ENCODE peak calls at places on chromosomes 7 and 10, in ten cellular contexts. One of them, this sample, is unnamed.

GRCh38 chr10:88385601-88386203 is 197.4 kb downstream of the RNLS start:
- DNase-seq in esophagus squamous epithelium: peak; percentile 14
- DNase-seq in body of pancreas: peak; percentile 82
- DNase-seq in endothelial cell of umbilical vein: no peak
- DNase-seq in uterus: peak; percentile 30
- DNase-seq in heart left ventricle: no peak
- DNase-seq in stomach: peak; percentile 89
- DNase-seq in ovary: peak; percentile 16
- DNase-seq in right lobe of liver: peak; percentile 87
- DNase-seq in NB4: peak; percentile 92
- DNase-seq in this sample: peak; percentile 29

GRCh38 chr10:61284222-61284890 is 168.8 kb downstream of the TMEM26 start:
- DNase-seq in heart left ventricle: no peak
- DNase-seq in stomach: no peak
- DNase-seq in esophagus squamous epithelium: no peak
- DNase-seq in right lobe of liver: no peak
- DNase-seq in body of pancreas: no peak
- DNase-seq in ovary: no peak
- DNase-seq in endothelial cell of umbilical vein: peak; percentile 83
- DNase-seq in NB4: peak; percentile 57
- DNase-seq in uterus: no peak
- DNase-seq in this sample: no peak

GRCh38 chr10:109374215-109374614 is 549.1 kb downstream of the XPNPEP1 start:
- DNase-seq in ovary: no peak
- DNase-seq in NB4: no peak
- DNase-seq in esophagus squamous epithelium: no peak
- DNase-seq in stomach: no peak
- DNase-seq in body of pancreas: no peak
- DNase-seq in heart left ventricle: no peak
- DNase-seq in uterus: no peak
- DNase-seq in endothelial cell of umbilical vein: no peak
- DNase-seq in right lobe of liver: no peak
- DNase-seq in this sample: no peak

GRCh38 chr10:102776779-102777417 is 33.1 kb downstream of the WBP1L start:
- DNase-seq in ovary: peak; percentile 75
- DNase-seq in right lobe of liver: no peak
- DNase-seq in heart left ventricle: peak; percentile 94
- DNase-seq in stomach: peak; percentile 71
- DNase-seq in body of pancreas: peak; percentile 78
- DNase-seq in uterus: peak; percentile 80
- DNase-seq in endothelial cell of umbilical vein: peak; percentile 92
- DNase-seq in esophagus squamous epithelium: no peak
- DNase-seq in NB4: no peak
- DNase-seq in this sample: peak; percentile 15

GRCh38 chr7:158865462-158865922 is 9.1 kb downstream of the DYNC2I1 start:
- DNase-seq in right lobe of liver: peak; percentile 72
- DNase-seq in esophagus squamous epithelium: no peak
- DNase-seq in NB4: peak; percentile 69
- DNase-seq in ovary: no peak
- DNase-seq in stomach: no peak
- DNase-seq in heart left ventricle: no peak
- DNase-seq in endothelial cell of umbilical vein: peak; percentile 29
- DNase-seq in uterus: no peak
- DNase-seq in body of pancreas: no peak
- DNase-seq in this sample: no peak

GRCh38 chr7:30922596-30922995 is 10.9 kb downstream of the AQP1 start:
- DNase-seq in esophagus squamous epithelium: no peak
- DNase-seq in ovary: no peak
- DNase-seq in heart left ventricle: peak; percentile 26
- DNase-seq in stomach: peak; percentile 14
- DNase-seq in body of pancreas: peak; percentile 11
- DNase-seq in right lobe of liver: peak; percentile 36
- DNase-seq in endothelial cell of umbilical vein: no peak
- DNase-seq in uterus: no peak
- DNase-seq in NB4: no peak
- DNase-seq in this sample: no peak

GRCh38 chr10:119412244-119412750 is 130.2 kb downstream of the RGS10 start:
- DNase-seq in right lobe of liver: peak; percentile 74
- DNase-seq in stomach: peak; percentile 74
- DNase-seq in esophagus squamous epithelium: no peak
- DNase-seq in body of pancreas: peak; percentile 26
- DNase-seq in endothelial cell of umbilical vein: peak; percentile 50
- DNase-seq in NB4: no peak
- DNase-seq in uterus: peak; percentile 85
- DNase-seq in heart left ventricle: peak; percentile 80
- DNase-seq in ovary: peak; percentile 91
- DNase-seq in this sample: no peak

GRCh38 chr10:3740157-3740871 is 44.7 kb downstream of the KLF6 start:
- DNase-seq in body of pancreas: no peak
- DNase-seq in right lobe of liver: no peak
- DNase-seq in endothelial cell of umbilical vein: peak; percentile 38
- DNase-seq in heart left ventricle: no peak
- DNase-seq in uterus: no peak
- DNase-seq in NB4: no peak
- DNase-seq in ovary: no peak
- DNase-seq in esophagus squamous epithelium: no peak
- DNase-seq in stomach: no peak
- DNase-seq in this sample: no peak

GRCh38 chr10:81502677-81503359 is 372.2 kb upstream of the NRG3 start:
- DNase-seq in right lobe of liver: no peak
- DNase-seq in uterus: no peak
- DNase-seq in body of pancreas: no peak
- DNase-seq in esophagus squamous epithelium: no peak
- DNase-seq in endothelial cell of umbilical vein: no peak
- DNase-seq in NB4: no peak
- DNase-seq in ovary: no peak
- DNase-seq in heart left ventricle: no peak
- DNase-seq in stomach: no peak
- DNase-seq in this sample: no peak

GRCh38 chr7:44112231-44112996 is 8.3 kb downstream of the AEBP1 start:
- DNase-seq in endothelial cell of umbilical vein: no peak
- DNase-seq in esophagus squamous epithelium: no peak
- DNase-seq in NB4: no peak
- DNase-seq in body of pancreas: peak; percentile 31
- DNase-seq in heart left ventricle: peak; percentile 20
- DNase-seq in stomach: no peak
- DNase-seq in right lobe of liver: no peak
- DNase-seq in ovary: no peak
- DNase-seq in uterus: no peak
- DNase-seq in this sample: no peak
- TF ChIP-seq POLR2A in endothelial cell of umbilical vein: no peak
- TF ChIP-seq POLR2A in esophagus squamous epithelium: no peak
- TF ChIP-seq POLR2A in NB4: peak; percentile 22
- TF ChIP-seq POLR2A in body of pancreas: no peak
- TF ChIP-seq POLR2A in heart left ventricle: no peak
- TF ChIP-seq POLR2A in stomach: no peak
- TF ChIP-seq POLR2A in right lobe of liver: no peak
- TF ChIP-seq POLR2A in ovary: no peak
- TF ChIP-seq POLR2A in uterus: no peak
- TF ChIP-seq POLR2A in this sample: no peak

GRCh38 chr7:1159933-1160664 is at the start of gene ZFAND2A:
- DNase-seq in heart left ventricle: peak; percentile 99
- DNase-seq in ovary: peak; percentile 98
- DNase-seq in uterus: peak; percentile 98
- DNase-seq in esophagus squamous epithelium: peak; percentile 88
- DNase-seq in endothelial cell of umbilical vein: peak; percentile 99
- DNase-seq in right lobe of liver: peak; percentile 100
- DNase-seq in body of pancreas: peak; percentile 98
- DNase-seq in stomach: peak; percentile 99
- DNase-seq in NB4: peak; percentile 100
- DNase-seq in this sample: peak; percentile 100
- TF ChIP-seq POLR2A in heart left ventricle: peak; percentile 61
- TF ChIP-seq POLR2A in ovary: peak; percentile 61
- TF ChIP-seq POLR2A in uterus: peak; percentile 90
- TF ChIP-seq POLR2A in esophagus squamous epithelium: peak; percentile 86
- TF ChIP-seq POLR2A in endothelial cell of umbilical vein: peak; percentile 90
- TF ChIP-seq POLR2A in right lobe of liver: peak; percentile 90
- TF ChIP-seq POLR2A in body of pancreas: peak; percentile 88
- TF ChIP-seq POLR2A in stomach: no peak
- TF ChIP-seq POLR2A in NB4: peak; percentile 91
- TF ChIP-seq POLR2A in this sample: peak; percentile 86

DNA sequence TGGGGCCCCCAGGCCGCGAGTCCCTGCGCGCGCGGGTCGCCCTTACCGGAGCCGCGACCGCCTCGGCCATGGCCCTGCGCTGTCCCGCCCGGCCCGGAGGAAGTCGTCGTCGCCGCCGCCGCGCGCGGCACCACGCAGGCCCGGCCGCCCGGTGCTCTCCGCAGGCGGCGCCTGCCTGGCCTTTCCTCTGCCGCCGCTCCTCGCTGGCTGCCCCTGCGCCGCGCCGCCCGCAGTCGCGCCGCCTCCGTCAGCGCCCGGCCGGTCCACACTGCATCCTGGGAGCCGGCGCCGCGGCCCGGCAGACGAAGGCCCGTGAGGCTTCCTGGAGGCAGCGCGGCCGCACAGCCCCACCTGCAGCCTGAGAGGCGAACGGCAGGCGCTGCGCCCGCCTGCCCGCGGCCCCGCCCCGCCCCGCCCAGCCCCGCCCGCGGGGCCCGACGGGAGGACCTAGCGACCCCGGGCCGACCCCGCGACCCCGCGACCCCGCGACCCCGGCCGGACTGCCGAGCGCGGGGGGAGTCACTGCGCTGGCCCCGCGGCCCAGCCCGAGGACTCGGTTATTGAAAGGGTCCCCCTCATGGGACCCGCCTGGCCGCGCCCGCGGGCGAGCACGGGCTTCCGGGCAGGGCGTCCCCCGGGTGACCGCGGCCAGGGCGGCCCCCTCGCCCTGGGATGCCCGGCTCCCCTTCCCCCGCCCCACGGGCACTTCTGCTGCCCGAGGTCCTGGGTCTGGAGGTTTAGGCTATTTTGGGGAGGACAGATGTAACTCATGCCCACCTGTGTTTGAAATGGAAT is at the start of gene ZNF746:
- DNase-seq in NB4: peak; percentile 93
- DNase-seq in right lobe of liver: peak; percentile 87
- DNase-seq in endothelial cell of umbilical vein: peak; percentile 56
- DNase-seq in body of pancreas: peak; percentile 84
- DNase-seq in stomach: peak; percentile 88
- DNase-seq in uterus: peak; percentile 77
- DNase-seq in ovary: peak; percentile 65
- DNase-seq in esophagus squamous epithelium: peak; percentile 35
- DNase-seq in heart left ventricle: peak; percentile 85
- DNase-seq in this sample: peak; percentile 92
- TF ChIP-seq POLR2A in NB4: peak; percentile 64
- TF ChIP-seq POLR2A in right lobe of liver: peak; percentile 84
- TF ChIP-seq POLR2A in endothelial cell of umbilical vein: peak; percentile 65
- TF ChIP-seq POLR2A in body of pancreas: peak; percentile 25
- TF ChIP-seq POLR2A in stomach: no peak
- TF ChIP-seq POLR2A in uterus: no peak
- TF ChIP-seq POLR2A in ovary: peak; percentile 32
- TF ChIP-seq POLR2A in esophagus squamous epithelium: peak; percentile 47
- TF ChIP-seq POLR2A in heart left ventricle: no peak
- TF ChIP-seq POLR2A in this sample: peak; percentile 78

GRCh38 chr10:132418520-132419416 is 21.8 kb downstream of the PWWP2B start:
- DNase-seq in stomach: peak; percentile 92
- DNase-seq in ovary: no peak
- DNase-seq in esophagus squamous epithelium: no peak
- DNase-seq in endothelial cell of umbilical vein: no peak
- DNase-seq in NB4: peak; percentile 61
- DNase-seq in uterus: no peak
- DNase-seq in heart left ventricle: no peak
- DNase-seq in body of pancreas: peak; percentile 87
- DNase-seq in right lobe of liver: no peak
- DNase-seq in this sample: peak; percentile 68
- TF ChIP-seq POLR2A in stomach: no peak
- TF ChIP-seq POLR2A in ovary: no peak
- TF ChIP-seq POLR2A in esophagus squamous epithelium: peak; percentile 36
- TF ChIP-seq POLR2A in endothelial cell of umbilical vein: no peak
- TF ChIP-seq POLR2A in NB4: no peak
- TF ChIP-seq POLR2A in uterus: no peak
- TF ChIP-seq POLR2A in heart left ventricle: no peak
- TF ChIP-seq POLR2A in body of pancreas: peak; percentile 79
- TF ChIP-seq POLR2A in right lobe of liver: no peak
- TF ChIP-seq POLR2A in this sample: no peak

GRCh38 chr10:94362360-94363250 is at the start of gene NOC3L:
- DNase-seq in esophagus squamous epithelium: peak; percentile 65
- DNase-seq in NB4: peak; percentile 97
- DNase-seq in uterus: peak; percentile 95
- DNase-seq in heart left ventricle: peak; percentile 97
- DNase-seq in ovary: peak; percentile 95
- DNase-seq in right lobe of liver: peak; percentile 96
- DNase-seq in stomach: peak; percentile 97
- DNase-seq in endothelial cell of umbilical vein: peak; percentile 92
- DNase-seq in body of pancreas: peak; percentile 96
- DNase-seq in this sample: peak; percentile 94
- TF ChIP-seq POLR2A in esophagus squamous epithelium: no peak
- TF ChIP-seq POLR2A in NB4: peak; percentile 94
- TF ChIP-seq POLR2A in uterus: no peak
- TF ChIP-seq POLR2A in heart left ventricle: no peak
- TF ChIP-seq POLR2A in ovary: no peak
- TF ChIP-seq POLR2A in right lobe of liver: peak; percentile 65
- TF ChIP-seq POLR2A in stomach: no peak
- TF ChIP-seq POLR2A in endothelial cell of umbilical vein: peak; percentile 90
- TF ChIP-seq POLR2A in body of pancreas: no peak
- TF ChIP-seq POLR2A in this sample: peak; percentile 89

GRCh38 chr7:55431898-55432297 is 66.8 kb downstream of the LANCL2 start:
- DNase-seq in ovary: no peak
- DNase-seq in stomach: no peak
- DNase-seq in right lobe of liver: no peak
- DNase-seq in NB4: no peak
- DNase-seq in body of pancreas: no peak
- DNase-seq in esophagus squamous epithelium: no peak
- DNase-seq in endothelial cell of umbilical vein: no peak
- DNase-seq in heart left ventricle: no peak
- DNase-seq in uterus: no peak
- DNase-seq in this sample: no peak
- TF ChIP-seq POLR2A in ovary: no peak
- TF ChIP-seq POLR2A in stomach: no peak
- TF ChIP-seq POLR2A in right lobe of liver: no peak
- TF ChIP-seq POLR2A in NB4: no peak
- TF ChIP-seq POLR2A in body of pancreas: no peak
- TF ChIP-seq POLR2A in esophagus squamous epithelium: no peak
- TF ChIP-seq POLR2A in endothelial cell of umbilical vein: no peak
- TF ChIP-seq POLR2A in heart left ventricle: no peak
- TF ChIP-seq POLR2A in uterus: no peak
- TF ChIP-seq POLR2A in this sample: no peak